ENCODE peak calls at places on chromosome 12, in six cellular contexts. H is A549, N is endothelial cell, C is fibroblast of the aortic adventitia, M is GM10248, J is GM23338. E is an unnamed sample.

GRCh38 chr12:75953312-75953906 is 78.2 kb downstream of the PHLDA1 start:
- DNase-seq in N (no peak), J (no peak), C (peak), H (peak), M (no peak), E (peak)

GRCh38 chr12:6425588-6426531 is 18.9 kb upstream of the CD27 start:
- DNase-seq in N (no peak), M (peak), C (no peak), H (no peak), J (no peak), E (peak)

GRCh38 chr12:11513288-11513687 is 117.9 kb upstream of the PRB2 start:
- DNase-seq in C (no peak), N (peak), M (no peak), H (peak), J (peak), E (no peak)

GRCh38 chr12:1800646-1801284 is 19.6 kb upstream of the LRTM2 start:
- DNase-seq in H (peak), N (peak), J (peak), M (peak), C (no peak), E (peak)

GRCh38 chr12:11718768-11719253 is 69.3 kb downstream of the ETV6 start:
- DNase-seq in J (no peak), M (no peak), N (no peak), H (no peak), C (peak), E (peak)

GRCh38 chr12:106149096-106149784 is 10.5 kb upstream of the NUAK1 start:
- DNase-seq in N (peak), M (no peak), J (peak), C (peak), H (peak), E (peak)

GRCh38 chr12:4451694-4452093 is 6.1 kb upstream of the FGF6 start:
- DNase-seq in C (no peak), N (no peak), M (no peak), J (no peak), H (no peak), E (no peak)

GRCh38 chr12:112178796-112179195 is 53.4 kb downstream of the TRAFD1 start:
- DNase-seq in H (no peak), N (no peak), J (no peak), C (no peak), M (no peak), E (no peak)

GRCh38 chr12:57110189-57111045 is 745 bp downstream of the STAT6 start:
- DNase-seq in N (peak), J (peak), H (peak), C (peak), M (peak), E (peak)

GRCh38 chr12:13452955-13453570 is 256.5 kb downstream of the EMP1 start:
- DNase-seq in M (no peak), J (no peak), N (no peak), C (no peak), H (no peak), E (no peak)
- TF ChIP-seq CTCF in M (no peak), J (no peak), N (no peak), C (no peak), H (no peak), E (no peak)

DNA sequence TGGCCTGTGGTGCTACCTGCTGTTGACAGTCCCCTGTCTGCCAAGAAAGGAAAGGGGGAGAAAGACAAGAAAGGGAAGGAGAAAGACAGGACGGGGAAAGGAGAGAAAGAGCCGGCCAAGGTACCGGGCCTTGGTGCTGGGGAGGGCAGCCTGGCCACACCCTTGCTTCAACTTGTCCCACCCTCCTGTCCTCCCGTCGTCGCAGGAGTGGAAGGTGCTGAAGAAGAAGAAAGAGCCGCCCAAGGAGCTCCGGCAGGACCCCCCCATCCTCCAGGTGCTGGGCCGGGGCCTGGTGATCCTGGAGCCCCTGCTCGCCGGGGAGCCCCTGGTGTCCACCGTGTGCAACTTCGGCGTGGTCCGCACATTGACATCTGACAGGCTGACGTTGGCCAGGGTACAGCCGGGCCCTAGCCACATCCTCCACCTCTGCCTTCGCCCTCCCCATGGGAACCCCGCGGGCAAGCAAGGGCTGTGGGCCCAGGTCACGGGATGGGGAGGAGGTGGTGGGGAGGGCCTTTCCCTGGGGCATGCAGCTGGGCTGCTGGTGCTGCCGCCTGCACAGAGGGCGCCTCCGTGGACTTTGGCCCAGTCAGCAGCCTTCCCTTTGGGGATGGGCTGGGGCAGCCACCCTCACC is 2.9 kb upstream of the B3GNT4 start:
- DNase-seq in M (no peak), J (peak), H (no peak), C (no peak), N (peak), E (no peak)
- TF ChIP-seq CTCF in M (no peak), J (peak), H (no peak), C (no peak), N (peak), E (no peak)

GRCh38 chr12:77932216-77932615 is 101.5 kb downstream of the NAV3 start:
- DNase-seq in N (no peak), J (peak), H (no peak), C (no peak), M (no peak), E (no peak)
- TF ChIP-seq CTCF in N (no peak), J (peak), H (no peak), C (no peak), M (no peak), E (no peak)

GRCh38 chr12:71638499-71638898 is 25.1 kb downstream of the ZFC3H1 start:
- DNase-seq in C (no peak), J (no peak), H (no peak), M (no peak), N (no peak), E (no peak)

GRCh38 chr12:71640316-71640715 is 23.3 kb downstream of the ZFC3H1 start:
- DNase-seq in N (no peak), C (no peak), H (no peak), M (no peak), J (no peak), E (no peak)

GRCh38 chr12:71641390-71641789 is 22.3 kb downstream of the ZFC3H1 start:
- DNase-seq in M (no peak), N (no peak), J (no peak), H (no peak), C (no peak), E (no peak)

GRCh38 chr12:71636704-71637115 is 26.9 kb downstream of the ZFC3H1 start:
- DNase-seq in N (peak), H (peak), C (peak), J (peak), M (peak), E (peak)

DNA sequence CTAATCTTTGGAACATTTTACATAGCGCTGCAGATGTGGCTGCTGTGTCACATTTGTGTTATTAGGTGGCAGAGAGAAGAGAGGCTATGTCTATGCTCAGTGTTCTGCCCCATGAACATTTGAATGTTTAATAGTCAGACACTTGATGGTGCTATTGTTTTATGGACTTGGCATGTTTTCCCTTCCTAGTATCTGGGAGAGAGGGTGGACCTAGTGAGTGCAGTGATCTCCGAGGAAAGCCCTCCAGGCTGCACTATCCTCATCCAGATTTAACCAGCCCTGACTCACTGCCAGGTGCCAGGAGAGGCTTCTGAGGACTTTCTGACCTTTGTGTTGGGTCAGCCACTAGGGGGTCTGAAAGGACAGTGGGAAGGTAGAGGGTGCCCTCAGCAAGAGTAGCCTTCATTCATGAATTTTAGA is 24.3 kb downstream of the ZFC3H1 start:
- DNase-seq in H (peak), M (no peak), N (peak), J (peak), C (no peak), E (no peak)
- TF ChIP-seq CTCF in H (peak), M (peak), N (no peak), J (peak), C (no peak), E (no peak)

GRCh38 chr12:22121224-22121623 is 75.2 kb downstream of the CMAS start:
- DNase-seq in C (no peak), J (peak), N (no peak), H (no peak), M (peak), E (no peak)
- TF ChIP-seq CTCF in C (no peak), J (peak), N (peak), H (peak), M (peak), E (no peak)

GRCh38 chr12:79515526-79515935 is 175.2 kb downstream of the PAWR start:
- DNase-seq in M (no peak), N (no peak), J (no peak), C (peak), H (no peak), E (no peak)

GRCh38 chr12:79508622-79509021 is 182.1 kb downstream of the PAWR start:
- DNase-seq in H (no peak), J (peak), C (no peak), M (no peak), N (no peak), E (no peak)

GRCh38 chr12:79514730-79515525 is 175.8 kb downstream of the PAWR start:
- DNase-seq in C (no peak), N (no peak), H (no peak), M (no peak), J (no peak), E (peak)

GRCh38 chr12:79517363-79517762 is 173.4 kb downstream of the PAWR start:
- DNase-seq in H (no peak), J (no peak), M (no peak), N (no peak), C (no peak), E (no peak)

DNA sequence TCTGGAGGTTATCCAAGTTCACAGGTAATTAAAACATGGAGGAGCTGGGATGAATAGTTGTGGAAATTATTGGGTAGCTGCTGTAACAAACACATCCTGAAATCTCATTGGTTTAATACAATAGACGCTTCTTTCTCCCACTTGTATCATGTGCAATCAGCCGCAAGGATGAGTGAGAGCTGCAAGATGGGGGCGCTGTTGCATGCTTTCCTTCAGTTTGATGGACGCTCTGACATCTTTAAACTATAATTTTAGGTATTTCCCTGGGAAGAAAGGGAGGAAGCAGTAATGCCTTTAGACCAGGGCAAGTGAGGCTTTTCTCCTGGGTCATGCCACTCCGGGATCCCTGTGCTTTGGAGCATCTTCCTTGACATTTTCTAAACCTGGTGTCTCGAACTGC is 178.7 kb downstream of the PAWR start:
- DNase-seq in H (no peak), N (peak), M (no peak), C (no peak), J (peak), E (no peak)
- TF ChIP-seq CTCF in H (peak), N (no peak), M (no peak), C (no peak), J (peak), E (peak)

DNA sequence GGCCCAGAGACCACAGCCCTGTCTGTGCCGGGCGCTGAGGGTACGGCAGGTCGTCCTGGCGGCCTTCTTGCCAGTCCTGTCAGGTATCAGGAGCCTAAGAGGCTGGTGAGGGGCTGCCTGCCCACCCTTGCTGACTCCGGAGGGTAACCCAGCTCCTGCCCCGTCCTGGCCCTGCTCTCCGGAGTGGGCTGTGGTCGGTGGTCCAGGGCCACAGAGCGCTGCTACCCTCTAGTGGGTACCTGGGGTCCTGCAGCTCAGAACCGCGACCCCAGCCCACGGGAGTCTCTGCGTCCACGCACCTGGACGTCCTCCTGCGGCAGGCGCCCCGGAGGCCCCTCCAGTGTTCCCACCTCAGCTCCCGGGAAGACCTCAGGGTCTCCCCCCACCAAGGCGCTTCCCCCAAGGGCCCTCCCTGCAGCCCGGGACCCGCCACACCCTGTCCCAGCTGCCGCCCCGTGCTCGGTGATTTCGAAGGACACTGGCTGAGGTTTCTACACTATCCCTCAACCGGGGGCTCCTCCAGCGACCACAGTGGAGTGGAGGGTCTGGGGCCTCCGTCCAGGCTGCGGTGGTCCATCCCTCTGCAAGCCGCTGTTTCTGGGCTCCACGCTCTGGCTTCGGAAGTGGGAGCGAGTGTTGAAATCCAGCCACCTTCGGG is 75.9 kb upstream of the FBRSL1 start:
- DNase-seq in C (no peak), M (peak), H (no peak), J (peak), N (peak), E (no peak)
- TF ChIP-seq CTCF in C (peak), M (peak), H (peak), J (peak), N (peak), E (peak)

GRCh38 chr12:42104087-42104486 is 40.6 kb downstream of the GXYLT1 start:
- DNase-seq in J (no peak), C (no peak), M (no peak), N (no peak), H (no peak), E (no peak)
- TF ChIP-seq CTCF in J (no peak), C (peak), M (no peak), N (no peak), H (peak), E (peak)

E was measured in IMR-90.